ENCODE peak calls at places on chromosomes 6 and 20, in seven cellular contexts. O is breast epithelium, I is SK-N-MC, R is GM23338, X is HCT116, F is HepG2, Q is endothelial cell of umbilical vein. B is an unnamed sample.

GRCh38 chr6:31834704-31835375 is 7.3 kb downstream of the HSPA1B start:
- DNase-seq in O (peak), I (no peak), R (peak), X (peak), F (peak), Q (peak), B (no peak)

GRCh38 chr6:153108320-153108719 is 22.8 kb downstream of the RGS17 start:
- DNase-seq in O (no peak), I (no peak), R (peak), X (no peak), F (no peak), Q (peak), B (no peak)

GRCh38 chr6:146620655-146621054 is 21.9 kb downstream of the ADGB start:
- DNase-seq in O (no peak), I (no peak), R (no peak), X (no peak), F (no peak), Q (no peak), B (no peak)

GRCh38 chr6:20178327-20178726 is 33.9 kb downstream of the MBOAT1 start:
- DNase-seq in O (no peak), I (no peak), R (no peak), X (no peak), F (no peak), Q (no peak), B (no peak)

GRCh38 chr6:159833556-159833955 is 33.5 kb downstream of the PNLDC1 start:
- DNase-seq in O (no peak), I (no peak), R (no peak), X (no peak), F (no peak), Q (no peak), B (no peak)

GRCh38 chr6:47743744-47744143 is 38.1 kb upstream of the OPN5 start:
- DNase-seq in O (no peak), I (no peak), R (no peak), X (no peak), F (no peak), Q (no peak), B (no peak)

GRCh38 chr20:40687384-40688128 is 1.5 kb downstream of the MAFB start:
- DNase-seq in O (peak), I (no peak), R (peak), X (no peak), F (no peak), Q (peak), B (no peak)

GRCh38 chr6:52263709-52264320 is 19.5 kb upstream of the IL17F start:
- DNase-seq in O (no peak), I (peak), R (peak), X (no peak), F (peak), Q (peak), B (peak)

GRCh38 chr6:55943329-55943728 is 67.9 kb upstream of the BMP5 start:
- DNase-seq in O (no peak), I (no peak), R (no peak), X (no peak), F (no peak), Q (no peak), B (no peak)

GRCh38 chr20:61683721-61684120 is 382.0 kb downstream of the TAF4 start:
- DNase-seq in O (no peak), I (no peak), R (no peak), X (no peak), F (no peak), Q (no peak), B (no peak)

GRCh38 chr6:68279793-68280557 is 355.1 kb upstream of the ADGRB3 start:
- DNase-seq in O (no peak), I (no peak), R (no peak), X (no peak), F (no peak), Q (no peak), B (no peak)

GRCh38 chr6:119170427-119171407 is 92.3 kb upstream of the FAM184A start:
- DNase-seq in O (no peak), I (no peak), R (no peak), X (peak), F (peak), Q (no peak), B (no peak)

GRCh38 chr6:100880901-100881706 is at the start of gene ASCC3:
- DNase-seq in O (peak), I (no peak), R (peak), X (peak), F (peak), Q (peak), B (peak)

GRCh38 chr6:97445406-97445805 is 162.4 kb upstream of the MMS22L start:
- DNase-seq in O (no peak), I (no peak), R (no peak), X (no peak), F (no peak), Q (no peak), B (no peak)

GRCh38 chr20:9617940-9618339 is 103.5 kb downstream of the LAMP5 start:
- DNase-seq in O (no peak), I (peak), R (peak), X (peak), F (peak), Q (no peak), B (peak)

GRCh38 chr6:43125119-43125518 is 46.0 kb upstream of the SRF start:
- DNase-seq in O (no peak), I (no peak), R (no peak), X (no peak), F (peak), Q (no peak), B (no peak)

GRCh38 chr6:35202066-35202546 is 11.7 kb upstream of the SCUBE3 start:
- DNase-seq in O (no peak), I (no peak), R (peak), X (no peak), F (no peak), Q (no peak), B (no peak)

GRCh38 chr6:93575495-93575894 is 156.1 kb upstream of the EPHA7 start:
- DNase-seq in O (no peak), I (no peak), R (no peak), X (no peak), F (no peak), Q (no peak), B (no peak)

GRCh38 chr6:69933239-69933638 is 66.9 kb downstream of the COL19A1 start:
- DNase-seq in O (no peak), I (no peak), R (peak), X (no peak), F (no peak), Q (no peak), B (no peak)

GRCh38 chr6:37149750-37150149 is 20.2 kb upstream of the PIM1 start:
- DNase-seq in O (no peak), I (no peak), R (no peak), X (no peak), F (no peak), Q (no peak), B (no peak)

GRCh38 chr6:18154507-18155272 is at the start of gene TPMT:
- DNase-seq in O (peak), I (no peak), R (peak), X (no peak), F (no peak), Q (no peak), B (peak)

DNA sequence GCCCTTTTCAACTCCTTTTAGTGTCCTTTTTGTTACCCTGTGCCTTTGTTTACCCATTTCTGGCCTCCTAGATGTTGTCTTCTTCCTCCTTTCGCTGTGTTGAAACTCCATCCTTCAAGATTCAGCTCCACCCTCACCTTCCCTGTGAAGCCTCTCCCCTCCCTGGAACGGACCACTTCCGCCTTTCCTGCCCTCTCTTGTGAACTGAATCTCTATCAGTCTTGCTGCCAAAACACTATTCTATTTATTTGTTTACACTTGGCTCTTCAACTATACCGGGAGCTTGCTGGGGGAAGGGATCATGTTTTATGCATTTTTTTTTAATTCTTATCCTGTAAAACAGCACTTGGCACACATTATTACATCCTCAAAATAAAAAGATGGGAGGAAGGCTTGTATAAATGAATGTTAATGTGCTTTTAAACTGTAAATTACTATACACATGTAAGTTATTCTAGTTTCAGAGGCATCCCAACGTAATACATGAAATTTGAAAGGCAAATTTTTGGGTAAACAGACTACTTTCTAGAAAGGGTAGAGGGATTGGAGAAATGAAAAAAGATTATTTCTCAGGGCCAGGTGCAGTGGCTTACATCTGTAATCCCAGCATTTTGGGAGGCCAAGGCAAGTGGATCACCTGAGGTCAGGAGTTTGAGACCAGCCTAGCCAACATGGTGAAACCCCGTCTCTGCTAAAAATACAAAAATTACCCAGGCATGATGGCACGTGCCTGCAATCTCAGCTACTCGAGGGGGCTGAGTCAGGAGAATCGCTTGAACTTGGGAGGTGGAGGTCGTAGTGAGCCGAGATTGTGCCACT is 100.7 kb upstream of the MTHFD1L start:
- DNase-seq in O (no peak), I (no peak), R (no peak), X (no peak), F (no peak), Q (no peak), B (no peak)
- H3K4me3 ChIP-seq in O (no peak), I (no peak), R (no peak), X (no peak), F (no peak), Q (no peak), B (no peak)

GRCh38 chr6:131103869-131104268 is 31.4 kb upstream of the AKAP7 start:
- DNase-seq in O (no peak), I (no peak), R (no peak), X (no peak), F (no peak), Q (no peak), B (no peak)

GRCh38 chr6:131103296-131103695 is 32.0 kb upstream of the AKAP7 start:
- DNase-seq in O (no peak), I (no peak), R (no peak), X (no peak), F (no peak), Q (no peak), B (no peak)

GRCh38 chr6:131107166-131107565 is 28.1 kb upstream of the AKAP7 start:
- DNase-seq in O (no peak), I (no peak), R (no peak), X (no peak), F (peak), Q (peak), B (no peak)

GRCh38 chr6:131096786-131097185 is 33.7 kb upstream of the EPB41L2 start:
- DNase-seq in O (no peak), I (no peak), R (no peak), X (no peak), F (no peak), Q (no peak), B (no peak)

DNA sequence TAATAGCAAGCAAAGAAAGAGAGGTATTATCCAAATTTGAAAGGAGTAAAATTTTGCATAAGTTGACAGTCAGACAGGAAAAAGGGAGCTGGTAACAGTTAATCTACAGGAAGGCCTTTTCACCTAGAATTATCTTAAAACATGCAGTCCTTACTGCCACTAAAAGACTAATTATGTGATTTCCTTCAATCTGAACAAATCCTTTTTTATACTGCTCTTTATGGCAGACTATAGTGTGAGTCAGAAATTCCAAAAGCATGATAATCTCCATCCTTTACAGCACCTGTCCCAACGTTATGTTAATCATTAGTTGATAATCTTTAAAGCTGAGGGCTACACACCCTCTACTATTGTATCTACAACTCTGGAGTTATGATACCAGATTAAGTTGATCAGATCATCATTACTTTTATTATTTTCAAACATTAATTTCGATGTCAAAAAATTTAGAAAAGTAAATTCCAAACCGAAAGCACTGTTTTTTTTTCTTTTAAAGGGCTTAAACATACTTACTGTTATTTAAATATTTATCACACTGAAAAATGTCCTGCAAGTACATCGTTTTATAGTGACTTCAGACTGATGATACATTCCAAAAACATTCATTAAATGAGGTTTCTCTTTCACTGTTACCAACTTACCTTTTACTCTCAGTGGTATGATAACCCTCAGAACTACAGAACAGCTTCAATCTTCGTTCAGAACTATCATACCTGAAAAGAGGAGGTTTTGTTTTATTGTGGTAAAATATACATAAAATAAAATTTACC is 33.2 kb upstream of the AKAP7 start:
- DNase-seq in O (no peak), I (no peak), R (no peak), X (no peak), F (no peak), Q (peak), B (no peak)
- H3K27ac ChIP-seq in O (no peak), I (no peak), R (no peak), X (no peak), F (no peak), Q (peak), B (peak)

GRCh38 chr20:38497246-38497645 is 24.6 kb downstream of the RALGAPB start:
- DNase-seq in O (no peak), I (no peak), R (no peak), X (no peak), F (no peak), Q (no peak), B (no peak)

GRCh38 chr20:38501858-38502431 is 29.3 kb downstream of the RALGAPB start:
- DNase-seq in O (no peak), I (no peak), R (no peak), X (no peak), F (no peak), Q (no peak), B (no peak)

GRCh38 chr20:38499366-38499765 is 26.7 kb downstream of the RALGAPB start:
- DNase-seq in O (no peak), I (no peak), R (no peak), X (no peak), F (no peak), Q (no peak), B (no peak)

GRCh38 chr20:38504368-38505090 is 31.9 kb downstream of the RALGAPB start:
- DNase-seq in O (no peak), I (no peak), R (no peak), X (no peak), F (no peak), Q (no peak), B (no peak)

DNA sequence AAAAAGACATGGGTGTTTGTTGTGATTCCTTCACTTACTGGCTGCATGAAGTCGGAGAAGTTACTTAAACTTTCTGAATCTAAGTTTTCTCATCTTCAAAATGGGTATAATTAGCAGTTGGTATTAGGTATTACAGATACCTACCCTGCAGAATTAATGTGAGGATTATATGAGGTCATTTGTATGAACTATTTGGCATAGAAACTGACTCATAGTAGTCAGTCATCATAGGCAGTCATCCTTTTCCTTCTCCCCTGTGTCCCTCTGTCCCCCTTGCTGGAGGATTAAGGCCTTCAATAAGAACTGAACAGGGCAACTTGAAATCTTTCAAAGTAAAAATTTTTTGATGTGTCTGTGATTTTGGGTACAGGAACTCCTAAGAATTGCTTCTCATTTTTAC is 26.3 kb downstream of the RALGAPB start:
- DNase-seq in O (no peak), I (no peak), R (no peak), X (no peak), F (no peak), Q (no peak), B (no peak)
- TF ChIP-seq POLR2AphosphoS5 in O (no peak), I (no peak), R (no peak), X (no peak), F (no peak), Q (no peak), B (no peak)

DNA sequence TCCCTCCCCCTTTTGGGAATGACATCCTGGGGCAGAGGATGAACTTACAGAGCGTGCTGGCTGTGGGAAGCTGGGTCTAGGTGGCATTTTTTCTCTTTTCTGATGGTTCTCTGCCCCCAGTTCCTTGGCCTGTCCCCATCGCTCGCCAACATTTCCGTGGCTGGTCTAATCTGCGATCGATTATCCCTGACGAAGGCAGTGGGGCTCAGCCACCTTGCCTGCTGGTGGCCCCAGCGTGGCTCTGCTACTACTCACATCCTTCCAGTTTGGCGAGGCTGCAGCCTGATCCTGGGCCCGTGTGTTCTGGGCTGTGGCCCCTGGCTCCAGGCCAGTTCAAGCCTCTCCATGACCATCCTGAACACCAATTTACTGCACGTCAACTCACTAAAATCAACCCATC is 6.4 kb upstream of the HLA-DOA start:
- DNase-seq in O (no peak), I (no peak), R (peak), X (no peak), F (no peak), Q (no peak), B (no peak)
- H3K4me3 ChIP-seq in O (no peak), I (no peak), R (no peak), X (no peak), F (no peak), Q (no peak), B (no peak)

DNA sequence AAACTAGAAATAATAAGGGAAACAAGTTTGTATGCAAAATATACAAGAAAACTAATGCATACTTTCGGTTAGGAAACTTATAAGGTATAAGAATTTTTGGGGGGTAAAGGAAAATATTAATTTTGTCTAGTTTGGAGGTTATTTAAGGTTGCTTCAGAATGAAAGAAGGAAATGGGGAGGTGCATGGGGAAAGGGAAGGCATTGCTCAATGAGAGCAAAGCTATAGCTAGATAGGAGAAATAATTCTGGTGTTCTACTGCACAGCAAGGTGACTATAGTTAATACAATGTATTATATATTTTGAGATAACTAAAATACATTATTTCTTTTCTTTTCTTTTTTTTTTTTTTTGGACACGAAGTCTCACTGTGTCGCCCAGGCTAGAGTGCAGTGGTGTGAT is 5.4 kb upstream of the MYMX start:
- DNase-seq in O (no peak), I (no peak), R (no peak), X (no peak), F (no peak), Q (no peak), B (no peak)
- H3K27ac ChIP-seq in O (no peak), I (no peak), R (no peak), X (no peak), F (no peak), Q (no peak), B (no peak)